ENCODE peak calls at places on chromosomes 12 and 14, in four cellular contexts. One of them, this sample, is unnamed.

GRCh38 chr12:42871831-42872230 is 282.3 kb upstream of the PRICKLE1 start:
- DNase-seq in left ventricle myocardium superior: no peak
- DNase-seq in activated CD4-positive, alpha-beta T cell treated with anti-CD3 and anti-CD28 coated beads, Interleukin-2, amount 50 U/mL, for 1 hour: no peak
- DNase-seq in left ventricle myocardium inferior: no peak
- DNase-seq in this sample: no peak

GRCh38 chr12:11684393-11684792 is 34.9 kb downstream of the ETV6 start:
- DNase-seq in left ventricle myocardium superior: no peak
- DNase-seq in activated CD4-positive, alpha-beta T cell treated with anti-CD3 and anti-CD28 coated beads, Interleukin-2, amount 50 U/mL, for 1 hour: no peak
- DNase-seq in left ventricle myocardium inferior: no peak
- DNase-seq in this sample: no peak

GRCh38 chr12:6967548-6968100 is 2.8 kb downstream of the PHB2 start:
- DNase-seq in left ventricle myocardium superior: no peak
- DNase-seq in activated CD4-positive, alpha-beta T cell treated with anti-CD3 and anti-CD28 coated beads, Interleukin-2, amount 50 U/mL, for 1 hour: no peak
- DNase-seq in left ventricle myocardium inferior: no peak
- DNase-seq in this sample: no peak

GRCh38 chr12:19432309-19433170 is 6.8 kb upstream of the AEBP2 start:
- DNase-seq in left ventricle myocardium superior: no peak
- DNase-seq in activated CD4-positive, alpha-beta T cell treated with anti-CD3 and anti-CD28 coated beads, Interleukin-2, amount 50 U/mL, for 1 hour: no peak
- DNase-seq in left ventricle myocardium inferior: no peak
- DNase-seq in this sample: no peak

GRCh38 chr14:101000711-101001110 is 97.2 kb upstream of the RTL1 start:
- DNase-seq in left ventricle myocardium superior: no peak
- DNase-seq in activated CD4-positive, alpha-beta T cell treated with anti-CD3 and anti-CD28 coated beads, Interleukin-2, amount 50 U/mL, for 1 hour: no peak
- DNase-seq in left ventricle myocardium inferior: no peak
- DNase-seq in this sample: no peak

GRCh38 chr14:22900088-22900799 is 17.2 kb downstream of the REM2 start:
- DNase-seq in left ventricle myocardium superior: no peak
- DNase-seq in activated CD4-positive, alpha-beta T cell treated with anti-CD3 and anti-CD28 coated beads, Interleukin-2, amount 50 U/mL, for 1 hour: peak
- DNase-seq in left ventricle myocardium inferior: no peak
- DNase-seq in this sample: peak

GRCh38 chr14:94447206-94447605 is 5.4 kb downstream of the SERPINA11 start:
- DNase-seq in left ventricle myocardium superior: no peak
- DNase-seq in activated CD4-positive, alpha-beta T cell treated with anti-CD3 and anti-CD28 coated beads, Interleukin-2, amount 50 U/mL, for 1 hour: no peak
- DNase-seq in left ventricle myocardium inferior: no peak
- DNase-seq in this sample: no peak

GRCh38 chr12:60266381-60266852 is 670.6 kb downstream of the SLC16A7 start:
- DNase-seq in left ventricle myocardium superior: no peak
- DNase-seq in activated CD4-positive, alpha-beta T cell treated with anti-CD3 and anti-CD28 coated beads, Interleukin-2, amount 50 U/mL, for 1 hour: no peak
- DNase-seq in left ventricle myocardium inferior: no peak
- DNase-seq in this sample: no peak

GRCh38 chr12:8709124-8709830 is 11.5 kb downstream of the RIMKLB start:
- DNase-seq in left ventricle myocardium superior: no peak
- DNase-seq in activated CD4-positive, alpha-beta T cell treated with anti-CD3 and anti-CD28 coated beads, Interleukin-2, amount 50 U/mL, for 1 hour: no peak
- DNase-seq in left ventricle myocardium inferior: no peak
- DNase-seq in this sample: no peak